ENCODE peak calls at places on chromosomes 11 and 22, in seven cellular contexts. U is OCI-LY7; P is astrocyte of the spinal cord; R is dorsolateral prefrontal cortex; Q is psoas muscle; H is CD8-positive, alpha-beta T cell; I is bronchial epithelial cell. O is an unnamed sample.

GRCh38 chr11:64053699-64054098 is 18.0 kb downstream of the FLRT1 start:
- DNase-seq in U (no peak), P (no peak), R (no peak), Q (no peak), H (no peak), I (no peak), O (no peak)

GRCh38 chr11:78361228-78361627 is 56.4 kb downstream of the GAB2 start:
- DNase-seq in U (no peak), P (no peak), R (no peak), Q (no peak), H (no peak), I (no peak), O (no peak)

GRCh38 chr11:14519692-14520085 is 497 bp downstream of the PSMA1 start:
- DNase-seq in U (peak), P (no peak), R (no peak), Q (no peak), H (no peak), I (peak), O (no peak)

GRCh38 chr22:50687829-50688228 is 15.2 kb downstream of the SHANK3 start:
- DNase-seq in U (no peak), P (no peak), R (no peak), Q (no peak), H (no peak), I (no peak), O (no peak)

GRCh38 chr22:35930933-35931332 is 97.7 kb downstream of the RBFOX2 start:
- DNase-seq in U (peak), P (peak), R (no peak), Q (no peak), H (no peak), I (peak), O (peak)

GRCh38 chr11:88508808-88509581 is 171.5 kb upstream of the CTSC start:
- DNase-seq in U (no peak), P (no peak), R (no peak), Q (peak), H (no peak), I (no peak), O (peak)

GRCh38 chr11:56396047-56396446 is 16.4 kb upstream of the OR5AL1 start:
- DNase-seq in U (no peak), P (no peak), R (no peak), Q (no peak), H (no peak), I (no peak), O (no peak)

GRCh38 chr11:63763506-63764200 is 4.9 kb downstream of the ZFTA start:
- DNase-seq in U (no peak), P (peak), R (peak), Q (peak), H (no peak), I (no peak), O (no peak)

GRCh38 chr11:5684627-5685362 is at the start of gene TRIM5:
- DNase-seq in U (peak), P (peak), R (no peak), Q (peak), H (peak), I (peak), O (peak)

GRCh38 chr22:34801221-34801620 is 264.7 kb upstream of the ISX start:
- DNase-seq in U (no peak), P (no peak), R (no peak), Q (no peak), H (no peak), I (no peak), O (no peak)

GRCh38 chr11:119550330-119550729 is 127.4 kb upstream of the THY1 start:
- DNase-seq in U (no peak), P (no peak), R (no peak), Q (no peak), H (no peak), I (peak), O (no peak)

GRCh38 chr11:67572747-67573419 is 10.7 kb upstream of the GSTP1 start:
- DNase-seq in U (peak), P (peak), R (peak), Q (peak), H (no peak), I (peak), O (peak)

GRCh38 chr22:30614268-30614667 is 7.3 kb downstream of the TCN2 start:
- DNase-seq in U (no peak), P (no peak), R (no peak), Q (no peak), H (no peak), I (no peak), O (no peak)

GRCh38 chr11:117618956-117619355 is 178.1 kb downstream of the DSCAML1 start:
- DNase-seq in U (no peak), P (no peak), R (peak), Q (no peak), H (no peak), I (no peak), O (no peak)

GRCh38 chr22:44931077-44931540 is 78.7 kb downstream of the PHF21B start:
- DNase-seq in U (no peak), P (no peak), R (peak), Q (peak), H (no peak), I (no peak), O (peak)

GRCh38 chr11:19187880-19188279 is 13.9 kb downstream of the CSRP3 start:
- DNase-seq in U (no peak), P (no peak), R (no peak), Q (no peak), H (no peak), I (no peak), O (no peak)

GRCh38 chr11:74347381-74347780 is 35.9 kb upstream of the P4HA3 start:
- DNase-seq in U (no peak), P (peak), R (no peak), Q (no peak), H (no peak), I (no peak), O (peak)

GRCh38 chr22:42608481-42609361 is 6.0 kb downstream of the POLDIP3 start:
- DNase-seq in U (no peak), P (peak), R (no peak), Q (no peak), H (no peak), I (peak), O (peak)

GRCh38 chr11:43904737-43905515 is 24.3 kb downstream of the ALKBH3 start:
- DNase-seq in U (no peak), P (peak), R (no peak), Q (no peak), H (no peak), I (peak), O (peak)

GRCh38 chr11:82969811-82970210 is 68.3 kb downstream of the DDIAS start:
- DNase-seq in U (peak), P (no peak), R (no peak), Q (no peak), H (no peak), I (no peak), O (no peak)

GRCh38 chr11:113251281-113251680 is 63.1 kb upstream of the TTC12 start:
- DNase-seq in U (no peak), P (no peak), R (no peak), Q (no peak), H (no peak), I (no peak), O (no peak)

GRCh38 chr11:54603898-54604297 is at the start of gene OR4C46:
- DNase-seq in U (no peak), P (no peak), R (no peak), Q (no peak), H (no peak), I (no peak), O (no peak)

GRCh38 chr22:44703269-44703870 is 1.4 kb downstream of the PRR5 start:
- DNase-seq in U (no peak), P (no peak), R (no peak), Q (no peak), H (peak), I (no peak), O (no peak)

GRCh38 chr11:11243258-11243789 is 109.7 kb downstream of the CSNK2A3 start:
- DNase-seq in U (no peak), P (no peak), R (no peak), Q (peak), H (no peak), I (no peak), O (no peak)

GRCh38 chr11:132300283-132300682 is 929.9 kb downstream of the NTM start:
- DNase-seq in U (no peak), P (no peak), R (no peak), Q (no peak), H (no peak), I (no peak), O (no peak)
- TF ChIP-seq CTCF in U (peak), P (peak), R (no peak), Q (no peak), H (no peak), I (peak), O (peak)

GRCh38 chr11:42840856-42841255 is 470.9 kb upstream of the API5 start:
- DNase-seq in U (no peak), P (no peak), R (no peak), Q (no peak), H (no peak), I (no peak), O (no peak)
- TF ChIP-seq CTCF in U (no peak), P (no peak), R (no peak), Q (no peak), H (no peak), I (no peak), O (no peak)

GRCh38 chr11:66497206-66497605 is 13.2 kb upstream of the BBS1 start:
- DNase-seq in U (no peak), P (no peak), R (no peak), Q (no peak), H (no peak), I (no peak), O (no peak)

GRCh38 chr11:66494935-66495334 is 14.7 kb downstream of the DPP3 start:
- DNase-seq in U (no peak), P (no peak), R (no peak), Q (no peak), H (no peak), I (no peak), O (no peak)

GRCh38 chr11:66494458-66494857 is 14.2 kb downstream of the DPP3 start:
- DNase-seq in U (no peak), P (no peak), R (no peak), Q (no peak), H (no peak), I (no peak), O (no peak)

GRCh38 chr11:66493124-66493523 is 12.9 kb downstream of the DPP3 start:
- DNase-seq in U (no peak), P (no peak), R (no peak), Q (no peak), H (no peak), I (no peak), O (no peak)

GRCh38 chr11:66495401-66495844 is 15.0 kb upstream of the BBS1 start:
- DNase-seq in U (no peak), P (no peak), R (no peak), Q (no peak), H (no peak), I (no peak), O (no peak)
- TF ChIP-seq CTCF in U (peak), P (peak), R (no peak), Q (no peak), H (no peak), I (peak), O (peak)

DNA sequence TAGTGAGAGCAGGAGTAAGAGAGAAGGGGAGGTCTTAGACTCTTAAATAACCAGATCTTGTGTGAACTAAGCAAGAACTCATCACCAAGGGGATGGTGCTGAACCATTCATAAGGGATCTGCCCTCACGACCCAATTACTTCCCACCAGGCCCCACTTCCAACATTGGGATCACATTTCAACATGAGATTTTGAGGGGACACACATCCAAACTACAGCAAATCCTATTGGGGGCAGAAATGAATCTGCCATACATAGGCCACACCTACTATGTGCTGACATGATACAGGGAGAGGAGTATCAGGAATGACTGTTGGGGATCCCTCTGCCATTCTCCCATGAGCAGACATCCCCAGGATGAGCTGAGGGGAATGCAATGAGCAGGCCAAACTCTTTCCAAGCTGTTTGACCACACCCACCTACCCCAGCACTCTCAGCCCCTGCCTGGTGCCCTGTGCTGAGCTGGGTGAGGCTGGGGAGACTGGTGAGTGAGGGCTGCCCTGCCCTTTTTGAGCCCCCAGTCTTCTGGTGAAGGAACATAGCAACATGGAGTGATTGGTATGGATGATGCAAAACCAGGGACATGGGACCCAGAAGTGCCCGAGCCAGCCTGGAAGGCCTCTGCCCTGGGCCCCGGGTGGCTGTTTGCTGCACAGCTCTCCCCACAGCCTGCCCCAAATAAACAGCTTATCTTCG is 1.2 kb upstream of the GTSE1 start:
- DNase-seq in U (peak), P (no peak), R (no peak), Q (no peak), H (no peak), I (no peak), O (no peak)
- TF ChIP-seq CTCF in U (no peak), P (no peak), R (no peak), Q (no peak), H (no peak), I (no peak), O (no peak)

GRCh38 chr11:68610452-68611116 is 73.8 kb upstream of the GAL start:
- DNase-seq in U (no peak), P (no peak), R (no peak), Q (no peak), H (no peak), I (no peak), O (peak)
- TF ChIP-seq CTCF in U (peak), P (peak), R (peak), Q (no peak), H (no peak), I (peak), O (peak)

GRCh38 chr22:37781434-37782059 is 26.2 kb upstream of the GCAT start:
- DNase-seq in U (peak), P (no peak), R (no peak), Q (no peak), H (no peak), I (no peak), O (no peak)
- TF ChIP-seq CTCF in U (peak), P (peak), R (no peak), Q (no peak), H (no peak), I (peak), O (peak)